ENCODE peak calls at places on chromosomes 16 and 17, in five cellular contexts. N is activated CD4-positive, alpha-beta T cell treated with anti-CD3 and anti-CD28 coated beads, Interleukin-2, amount 50 U/mL, for 24 hours; L is pons; W is mucosa of descending colon; X is T-cell. M is an unnamed sample.

GRCh38 chr16:19744670-19745069 is 26.6 kb downstream of the IQCK start:
- DNase-seq in X (no peak), W (no peak), L (no peak), N (no peak), M (no peak)

GRCh38 chr17:48457080-48457836 is 27.2 kb upstream of the SKAP1 start:
- DNase-seq in X (peak; percentile 69), L (peak; percentile 10), W (peak; percentile 63), N (peak; percentile 52), M (peak; percentile 86)

GRCh38 chr17:19938736-19939135 is 38.9 kb downstream of the AKAP10 start:
- DNase-seq in N (no peak), X (no peak), L (no peak), W (no peak), M (no peak)

GRCh38 chr16:85946680-85947510 is 47.9 kb downstream of the IRF8 start:
- DNase-seq in W (no peak), X (no peak), L (no peak), N (no peak), M (no peak)

GRCh38 chr16:13109171-13109570 is 207.8 kb downstream of the SHISA9 start:
- DNase-seq in X (no peak), W (no peak), N (no peak), L (no peak), M (no peak)

GRCh38 chr17:69607162-69607834 is 192.8 kb downstream of the MAP2K6 start:
- DNase-seq in L (peak; percentile 91), W (peak; percentile 84), X (no peak), N (no peak), M (peak; percentile 80)

GRCh38 chr17:9880582-9880999 is 24.5 kb downstream of the RCVRN start:
- DNase-seq in L (peak; percentile 80), N (no peak), W (no peak), X (no peak), M (no peak)

GRCh38 chr16:2829501-2830354 is at the start of gene ZG16B:
- DNase-seq in W (peak; percentile 60), X (no peak), N (no peak), L (no peak), M (no peak)

GRCh38 chr16:56744996-56745640 is 15.2 kb downstream of the NUP93 start:
- DNase-seq in X (no peak), L (no peak), N (no peak), W (no peak), M (peak; percentile 76)

GRCh38 chr16:57764341-57765159 is 29.0 kb downstream of the KATNB1 start:
- DNase-seq in X (peak; percentile 20), N (no peak), W (no peak), L (no peak), M (peak; percentile 93)

GRCh38 chr17:82048571-82048971 is 3.0 kb downstream of the RFNG start:
- DNase-seq in N (no peak), W (no peak), X (no peak), L (no peak), M (no peak)

GRCh38 chr17:74875155-74875969 is 2.6 kb upstream of the FDXR start:
- DNase-seq in W (no peak), L (no peak), X (no peak), N (no peak), M (no peak)

GRCh38 chr17:68740555-68741447 is 139.6 kb upstream of the FAM20A start:
- DNase-seq in L (no peak), W (no peak), N (no peak), X (no peak), M (no peak)

GRCh38 chr17:32123782-32124181 is 18.5 kb upstream of the RHOT1 start:
- DNase-seq in L (no peak), W (no peak), N (no peak), X (no peak), M (no peak)

M was measured in GM23338.